ENCODE peak calls at places on chromosomes 16 and 17, in four cellular contexts. T, X, Q and H are unnamed samples.

GRCh38 chr17:18261146-18261515 is 669 bp downstream of the MIEF2 start:
- DNase-seq in X (no peak), Q (peak; percentile 79), T (peak; percentile 59), H (peak; percentile 70)

GRCh38 chr16:70681382-70682238 is 4.2 kb downstream of the MTSS2 start:
- DNase-seq in T (no peak), X (no peak), Q (no peak), H (no peak)

GRCh38 chr17:69574257-69575197 is 160.0 kb downstream of the MAP2K6 start:
- DNase-seq in Q (peak; percentile 53), X (no peak), T (no peak), H (no peak)

GRCh38 chr17:34713687-34714086 is 134.3 kb downstream of the TMEM132E start:
- DNase-seq in Q (no peak), X (no peak), T (no peak), H (no peak)

GRCh38 chr16:65312071-65312470 is 190.2 kb upstream of the CDH11 start:
- DNase-seq in X (no peak), T (no peak), Q (peak; percentile 7), H (no peak)

GRCh38 chr16:20673882-20674683 is 23.4 kb downstream of the ACSM1 start:
- DNase-seq in X (no peak), T (no peak), Q (no peak), H (no peak)

GRCh38 chr17:75679706-75680201 is 12.6 kb downstream of the SAP30BP start:
- DNase-seq in Q (peak; percentile 91), X (no peak), T (peak; percentile 48), H (peak; percentile 74)

GRCh38 chr16:75239463-75240122 is 11.8 kb downstream of the BCAR1 start:
- DNase-seq in T (no peak), X (no peak), Q (no peak), H (no peak)